ENCODE peak calls at places on chromosomes 13 and 19, in four cellular contexts. One of them, this sample, is unnamed.

GRCh38 chr13:30715837-30716236 is 19.5 kb upstream of the ALOX5AP start:
- DNase-seq in SK-N-SH: no peak
- DNase-seq in HepG2: no peak
- DNase-seq in K562: no peak
- DNase-seq in this sample: no peak

GRCh38 chr19:21750586-21751128 is 16.7 kb downstream of the ZNF100 start:
- DNase-seq in SK-N-SH: peak; percentile 22
- DNase-seq in HepG2: no peak
- DNase-seq in K562: no peak
- DNase-seq in this sample: no peak

GRCh38 chr19:49583239-49583638 is 2.1 kb downstream of the PRRG2 start:
- DNase-seq in SK-N-SH: no peak
- DNase-seq in HepG2: no peak
- DNase-seq in K562: no peak
- DNase-seq in this sample: no peak

GRCh38 chr19:4301590-4302237 is 475 bp downstream of the TMIGD2 start:
- DNase-seq in SK-N-SH: no peak
- DNase-seq in HepG2: no peak
- DNase-seq in K562: no peak
- DNase-seq in this sample: no peak

GRCh38 chr19:19280561-19280960 is 7.5 kb upstream of the TM6SF2 start:
- DNase-seq in SK-N-SH: no peak
- DNase-seq in HepG2: no peak
- DNase-seq in K562: no peak
- DNase-seq in this sample: no peak

GRCh38 chr13:20473139-20473538 is 52.5 kb downstream of the CRYL1 start:
- DNase-seq in SK-N-SH: no peak
- DNase-seq in HepG2: no peak
- DNase-seq in K562: no peak
- DNase-seq in this sample: no peak

GRCh38 chr13:30466841-30467252 is 1.1 kb upstream of the HMGB1 start:
- DNase-seq in SK-N-SH: no peak
- DNase-seq in HepG2: no peak
- DNase-seq in K562: peak; percentile 17
- DNase-seq in this sample: no peak

GRCh38 chr13:98575876-98576214 is 1.1 kb downstream of the STK24 start:
- DNase-seq in SK-N-SH: no peak
- DNase-seq in HepG2: no peak
- DNase-seq in K562: no peak
- DNase-seq in this sample: peak; percentile 11

GRCh38 chr19:12133069-12133468 is 7.1 kb downstream of the ZNF20 start:
- DNase-seq in SK-N-SH: no peak
- DNase-seq in HepG2: no peak
- DNase-seq in K562: no peak
- DNase-seq in this sample: no peak

GRCh38 chr13:71030789-71031188 is 836.2 kb downstream of the DACH1 start:
- DNase-seq in SK-N-SH: no peak
- DNase-seq in HepG2: peak; percentile 77
- DNase-seq in K562: no peak
- DNase-seq in this sample: no peak

GRCh38 chr19:48962029-48962848 is 2.9 kb upstream of the FTL start:
- DNase-seq in SK-N-SH: no peak
- DNase-seq in HepG2: peak; percentile 81
- DNase-seq in K562: peak; percentile 89
- DNase-seq in this sample: no peak

GRCh38 chr19:48415395-48415794 is 21.9 kb downstream of the GRIN2D start:
- DNase-seq in SK-N-SH: peak; percentile 82
- DNase-seq in HepG2: peak; percentile 52
- DNase-seq in K562: peak; percentile 92
- DNase-seq in this sample: peak; percentile 91

GRCh38 chr19:51749979-51750378 is 1.7 kb downstream of the FPR1 start:
- DNase-seq in SK-N-SH: no peak
- DNase-seq in HepG2: no peak
- DNase-seq in K562: no peak
- DNase-seq in this sample: no peak

DNA sequence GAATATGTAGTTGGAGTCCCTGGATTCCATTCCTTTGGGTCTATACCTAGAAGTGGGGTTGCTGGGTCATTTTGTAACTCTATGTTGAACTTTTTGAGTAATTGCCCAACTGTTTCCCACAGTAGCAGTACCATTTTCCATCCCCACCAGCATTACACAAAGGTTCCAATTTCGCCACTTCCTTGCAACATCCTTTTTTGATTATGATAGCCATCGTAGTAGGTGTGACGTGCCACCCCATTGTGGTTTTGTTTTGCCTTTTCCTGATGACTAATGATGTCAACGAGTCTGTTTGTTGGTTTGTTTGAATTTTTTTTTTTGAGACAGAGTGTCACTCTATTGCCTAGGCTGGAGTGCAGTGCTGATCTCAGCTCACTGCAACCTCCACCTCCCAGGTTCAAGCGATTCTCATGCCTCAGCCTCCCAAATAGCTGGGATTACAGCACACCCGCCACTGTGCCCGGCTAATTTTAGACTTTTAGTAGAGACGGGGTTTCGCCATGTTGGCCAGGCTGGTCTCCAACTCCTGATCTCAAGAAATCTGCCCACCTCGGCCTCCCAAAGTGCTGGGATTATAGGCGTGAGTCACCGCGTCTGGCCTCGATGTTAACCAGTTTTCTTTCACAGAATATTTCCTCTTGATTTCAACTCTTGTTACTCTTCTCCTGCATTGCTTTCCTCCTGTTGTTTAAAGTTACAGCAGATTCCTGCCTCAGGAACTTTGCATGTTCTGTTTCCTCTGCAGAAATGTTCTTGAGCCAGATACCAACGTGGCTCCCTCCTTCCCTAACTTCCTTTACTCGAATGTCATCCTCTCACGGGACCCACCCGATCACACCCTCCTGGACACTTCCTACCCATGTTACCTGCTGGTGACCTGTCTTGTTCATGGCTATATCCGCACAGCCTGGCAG is 3.6 kb upstream of the PEX11G start:
- DNase-seq in SK-N-SH: no peak
- DNase-seq in HepG2: no peak
- DNase-seq in K562: no peak
- DNase-seq in this sample: no peak
- TF ChIP-seq JUND in SK-N-SH: no peak
- TF ChIP-seq JUND in HepG2: no peak
- TF ChIP-seq JUND in K562: no peak
- TF ChIP-seq JUND in this sample: no peak

GRCh38 chr13:26976336-26976735 is 195.3 kb downstream of the USP12 start:
- DNase-seq in SK-N-SH: no peak
- DNase-seq in HepG2: no peak
- DNase-seq in K562: peak; percentile 55
- DNase-seq in this sample: no peak

GRCh38 chr13:26973281-26973680 is 198.3 kb downstream of the USP12 start:
- DNase-seq in SK-N-SH: no peak
- DNase-seq in HepG2: no peak
- DNase-seq in K562: no peak
- DNase-seq in this sample: no peak

GRCh38 chr13:26968431-26969335 is 202.9 kb downstream of the USP12 start:
- DNase-seq in SK-N-SH: no peak
- DNase-seq in HepG2: peak; percentile 94
- DNase-seq in K562: no peak
- DNase-seq in this sample: no peak

GRCh38 chr13:26973946-26974345 is 197.7 kb downstream of the USP12 start:
- DNase-seq in SK-N-SH: no peak
- DNase-seq in HepG2: no peak
- DNase-seq in K562: no peak
- DNase-seq in this sample: no peak

GRCh38 chr13:26971990-26972888 is 199.4 kb downstream of the USP12 start:
- DNase-seq in SK-N-SH: no peak
- DNase-seq in HepG2: peak; percentile 74
- DNase-seq in K562: peak; percentile 37
- DNase-seq in this sample: peak; percentile 17
- TF ChIP-seq JUND in SK-N-SH: no peak
- TF ChIP-seq JUND in HepG2: no peak
- TF ChIP-seq JUND in K562: no peak
- TF ChIP-seq JUND in this sample: no peak

DNA sequence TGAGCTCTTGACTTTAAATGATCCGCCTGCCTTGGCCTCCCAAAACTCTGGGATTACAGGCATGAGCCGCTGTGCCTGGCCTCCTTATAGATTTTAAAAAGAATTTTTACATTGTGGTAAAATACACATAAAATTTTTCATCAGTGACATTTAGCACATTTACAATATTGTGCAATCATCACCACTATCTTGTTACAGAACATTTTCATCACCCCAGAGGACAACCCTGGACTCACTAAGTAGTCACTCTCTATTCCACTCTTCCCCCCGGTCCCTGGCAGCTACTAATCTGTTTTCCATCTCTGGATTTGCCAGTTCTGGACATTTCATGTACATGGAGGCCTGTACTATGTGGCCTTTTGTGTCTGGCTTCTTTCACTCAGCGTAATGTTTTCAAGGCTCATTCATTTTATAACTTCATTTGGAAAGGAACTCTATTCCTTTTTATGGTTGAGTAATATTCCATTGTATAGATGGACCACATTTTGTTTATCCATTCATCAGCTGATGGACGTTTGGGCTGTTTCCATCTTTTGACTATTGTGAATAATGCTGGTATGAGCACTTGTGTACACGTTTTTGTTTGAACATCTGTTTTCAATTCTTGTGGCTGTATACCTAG is 19.9 kb downstream of the MEGF8 start:
- DNase-seq in SK-N-SH: no peak
- DNase-seq in HepG2: no peak
- DNase-seq in K562: no peak
- DNase-seq in this sample: no peak
- TF ChIP-seq JUND in SK-N-SH: no peak
- TF ChIP-seq JUND in HepG2: no peak
- TF ChIP-seq JUND in K562: no peak
- TF ChIP-seq JUND in this sample: no peak

GRCh38 chr13:112931028-112931934 is 37.7 kb upstream of the MCF2L start:
- DNase-seq in SK-N-SH: peak; percentile 71
- DNase-seq in HepG2: peak; percentile 59
- DNase-seq in K562: peak; percentile 60
- DNase-seq in this sample: peak; percentile 79
- TF ChIP-seq JUND in SK-N-SH: no peak
- TF ChIP-seq JUND in HepG2: no peak
- TF ChIP-seq JUND in K562: no peak
- TF ChIP-seq JUND in this sample: no peak

DNA sequence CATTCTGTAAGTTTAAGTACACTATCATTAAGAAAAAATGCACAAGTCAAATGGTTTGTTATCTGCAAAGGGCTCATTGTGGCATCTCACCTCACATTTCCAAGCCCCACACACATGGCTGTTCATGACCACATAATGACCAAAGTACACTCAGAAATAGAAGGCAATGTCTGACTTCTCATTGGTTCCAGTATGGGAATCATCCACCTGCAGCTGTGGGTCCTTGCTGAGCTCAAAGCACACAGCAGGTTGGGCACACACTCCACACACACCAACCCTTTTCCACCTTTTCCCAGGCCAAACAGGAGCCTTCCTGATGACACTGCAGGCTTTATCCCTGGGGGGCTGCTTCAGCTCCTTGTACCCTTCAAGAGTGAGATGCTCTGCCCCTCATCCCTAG is 11.8 kb downstream of the CLC start:
- DNase-seq in SK-N-SH: no peak
- DNase-seq in HepG2: no peak
- DNase-seq in K562: no peak
- DNase-seq in this sample: no peak
- TF ChIP-seq JUND in SK-N-SH: no peak
- TF ChIP-seq JUND in HepG2: no peak
- TF ChIP-seq JUND in K562: no peak
- TF ChIP-seq JUND in this sample: no peak

GRCh38 chr13:39971526-39971925 is 316.1 kb downstream of the COG6 start:
- DNase-seq in SK-N-SH: no peak
- DNase-seq in HepG2: no peak
- DNase-seq in K562: no peak
- DNase-seq in this sample: no peak
- TF ChIP-seq JUND in SK-N-SH: no peak
- TF ChIP-seq JUND in HepG2: no peak
- TF ChIP-seq JUND in K562: no peak
- TF ChIP-seq JUND in this sample: no peak

DNA sequence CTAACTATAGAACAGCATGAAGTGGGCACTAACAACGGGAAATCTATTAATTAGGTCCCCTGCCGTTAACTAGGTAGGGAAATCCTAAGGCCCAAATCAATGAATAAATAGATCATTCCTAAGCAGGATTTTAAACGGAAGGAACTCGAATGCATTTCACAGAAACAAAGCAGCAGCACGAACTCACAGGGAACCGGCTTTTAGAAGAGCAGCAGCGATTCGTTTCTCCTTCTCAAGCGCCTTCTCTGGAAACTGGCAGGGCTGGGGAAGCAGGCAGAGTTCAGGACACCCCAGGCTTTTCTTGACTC is 786 bp downstream of the ZFP30 start:
- DNase-seq in SK-N-SH: no peak
- DNase-seq in HepG2: no peak
- DNase-seq in K562: no peak
- DNase-seq in this sample: peak; percentile 30
- TF ChIP-seq JUND in SK-N-SH: no peak
- TF ChIP-seq JUND in HepG2: no peak
- TF ChIP-seq JUND in K562: no peak
- TF ChIP-seq JUND in this sample: no peak

DNA sequence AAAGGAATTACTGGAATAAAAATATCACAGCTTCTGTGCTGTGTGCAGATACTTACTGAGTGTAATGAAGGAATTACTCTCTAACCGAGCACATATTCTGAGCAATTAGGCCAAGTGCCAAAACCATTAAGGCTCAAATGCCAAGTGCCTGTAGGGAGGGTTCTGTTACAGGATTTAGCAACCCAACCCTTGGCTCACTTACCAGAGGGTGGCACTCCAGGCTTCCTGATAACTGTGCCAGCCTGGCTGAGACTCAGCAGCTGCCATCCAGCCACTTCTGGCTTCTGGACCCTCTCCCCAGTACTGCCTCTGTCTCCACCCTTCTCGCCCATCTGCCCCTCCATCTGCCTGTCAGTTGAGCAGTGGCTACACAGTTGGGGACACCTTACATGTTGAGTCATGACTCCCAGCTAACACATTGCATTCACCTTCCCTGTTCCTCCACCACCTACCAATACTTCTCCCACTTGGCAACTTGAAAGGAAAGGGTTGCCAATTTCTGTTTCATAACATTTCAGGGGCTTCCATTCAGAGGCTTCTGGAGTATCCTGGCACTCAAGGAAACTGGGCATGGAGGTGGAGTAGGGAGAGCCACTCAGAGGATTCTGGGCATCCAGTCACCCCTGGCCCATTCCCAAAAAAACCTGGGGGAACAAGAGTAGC is 110.5 kb downstream of the COG6 start:
- DNase-seq in SK-N-SH: peak; percentile 42
- DNase-seq in HepG2: no peak
- DNase-seq in K562: no peak
- DNase-seq in this sample: no peak
- TF ChIP-seq JUND in SK-N-SH: no peak
- TF ChIP-seq JUND in HepG2: no peak
- TF ChIP-seq JUND in K562: no peak
- TF ChIP-seq JUND in this sample: no peak

This sample was measured in T47D.